ENCODE peak calls at places on chromosomes 7 and 10, in seven cellular contexts. Y, Z, B, J, T, X and G are unnamed samples.

GRCh38 chr7:473211-473734 is 46.4 kb downstream of the PDGFA start:
- DNase-seq in Y (no peak), Z (no peak), B (no peak), J (no peak), T (no peak), X (no peak), G (no peak)

GRCh38 chr10:11430421-11431275 is 180.8 kb downstream of the USP6NL start:
- DNase-seq in Y (no peak), Z (no peak), B (no peak), J (no peak), T (no peak), X (no peak), G (no peak)

GRCh38 chr7:141444956-141445355 is 106.3 kb upstream of the AGK start:
- DNase-seq in Y (no peak), Z (no peak), B (no peak), J (no peak), T (peak; percentile 30), X (no peak), G (no peak)

GRCh38 chr10:122342293-122343134 is 32.0 kb upstream of the PLEKHA1 start:
- DNase-seq in Y (peak; percentile 20), Z (no peak), B (peak; percentile 53), J (peak; percentile 46), T (peak; percentile 59), X (peak; percentile 12), G (no peak)

GRCh38 chr10:16779375-16779774 is 37.8 kb downstream of the RSU1 start:
- DNase-seq in Y (no peak), Z (no peak), B (no peak), J (peak; percentile 2), T (no peak), X (no peak), G (no peak)

GRCh38 chr7:27424231-27424630 is 181.6 kb downstream of the EVX1 start:
- DNase-seq in Y (no peak), Z (no peak), B (no peak), J (peak; percentile 28), T (no peak), X (no peak), G (no peak)

GRCh38 chr7:2726316-2727018 is 38.5 kb downstream of the AMZ1 start:
- DNase-seq in Y (no peak), Z (no peak), B (peak; percentile 21), J (no peak), T (no peak), X (no peak), G (no peak)

GRCh38 chr7:15709978-15710377 is 23.5 kb upstream of the MEOX2 start:
- DNase-seq in Y (no peak), Z (no peak), B (no peak), J (no peak), T (no peak), X (no peak), G (no peak)

GRCh38 chr7:139339025-139339424 is 2.1 kb upstream of the FMC1 start:
- DNase-seq in Y (no peak), Z (no peak), B (no peak), J (no peak), T (no peak), X (no peak), G (no peak)

GRCh38 chr10:118584181-118584954 is 11.1 kb downstream of the PRLHR start:
- DNase-seq in Y (peak; percentile 7), Z (no peak), B (no peak), J (peak; percentile 74), T (peak; percentile 74), X (no peak), G (no peak)

GRCh38 chr7:104779888-104780287 is 234.1 kb upstream of the KMT2E start:
- DNase-seq in Y (no peak), Z (no peak), B (no peak), J (no peak), T (no peak), X (no peak), G (no peak)

GRCh38 chr10:78302739-78302988 is 269.0 kb downstream of the RPS24 start:
- DNase-seq in Y (no peak), Z (no peak), B (no peak), J (no peak), T (no peak), X (no peak), G (no peak)

GRCh38 chr10:104327745-104328635 is 10.3 kb downstream of the ITPRIP start:
- DNase-seq in Y (no peak), Z (no peak), B (peak; percentile 66), J (peak; percentile 96), T (no peak), X (no peak), G (no peak)

GRCh38 chr10:5447611-5448071 is 35.3 kb downstream of the NET1 start:
- DNase-seq in Y (no peak), Z (no peak), B (no peak), J (peak; percentile 41), T (peak; percentile 39), X (peak; percentile 47), G (no peak)

GRCh38 chr7:119415682-119416081 is 857.3 kb upstream of the KCND2 start:
- DNase-seq in Y (no peak), Z (no peak), B (no peak), J (no peak), T (no peak), X (no peak), G (no peak)